ENCODE peak calls at places on chromosomes 5 and 9, in four cellular contexts. D is EH, S is NCI-H2029, H is EL. O is an unnamed sample.

GRCh38 chr5:6812800-6813731 is 99.8 kb downstream of the TENT4A start:
- DNase-seq in D (peak; percentile 11), S (peak; percentile 52), H (no peak), O (no peak)

GRCh38 chr5:134503088-134503936 is 22.2 kb upstream of the JADE2 start:
- DNase-seq in D (peak; percentile 98), S (peak; percentile 60), H (peak; percentile 99), O (peak; percentile 24)

GRCh38 chr9:21854594-21854993 is 52.2 kb downstream of the MTAP start:
- DNase-seq in D (peak; percentile 56), S (no peak), H (peak; percentile 67), O (no peak)

GRCh38 chr5:129460951-129461815 is 1.1 kb downstream of the ADAMTS19 start:
- DNase-seq in D (no peak), S (no peak), H (peak; percentile 12), O (peak; percentile 39)

GRCh38 chr5:12910611-12911010 is 1006.4 kb upstream of the CTNND2 start:
- DNase-seq in D (no peak), S (no peak), H (no peak), O (no peak)

GRCh38 chr5:96284727-96285389 is 148.2 kb downstream of the PCSK1 start:
- DNase-seq in D (no peak), S (no peak), H (no peak), O (no peak)

GRCh38 chr5:16140417-16140816 is 39.2 kb downstream of the MARCHF11 start:
- DNase-seq in D (no peak), S (no peak), H (peak; percentile 62), O (no peak)

GRCh38 chr9:72675586-72675985 is 154.2 kb downstream of the TMC1 start:
- DNase-seq in D (peak; percentile 62), S (no peak), H (peak; percentile 8), O (no peak)

GRCh38 chr9:20242767-20243166 is 379.5 kb downstream of the MLLT3 start:
- DNase-seq in D (no peak), S (no peak), H (no peak), O (no peak)

GRCh38 chr9:101119206-101119819 is 90.8 kb downstream of the PLPPR1 start:
- DNase-seq in D (peak; percentile 8), S (peak; percentile 66), H (peak; percentile 33), O (peak; percentile 60)

GRCh38 chr5:65840071-65840470 is 86.3 kb upstream of the ERBIN start:
- DNase-seq in D (no peak), S (no peak), H (no peak), O (no peak)

GRCh38 chr9:137485343-137486140 is 26.4 kb upstream of the NSMF start:
- DNase-seq in D (no peak), S (peak; percentile 73), H (no peak), O (peak; percentile 93)

GRCh38 chr9:90544488-90544887 is 98.1 kb downstream of the DIRAS2 start:
- DNase-seq in D (no peak), S (no peak), H (no peak), O (no peak)

GRCh38 chr9:75130621-75131020 is 42.3 kb downstream of the OSTF1 start:
- DNase-seq in D (peak; percentile 66), S (no peak), H (no peak), O (no peak)

GRCh38 chr5:143566139-143566538 is 162.7 kb upstream of the NR3C1 start:
- DNase-seq in D (no peak), S (no peak), H (no peak), O (no peak)

GRCh38 chr5:134174841-134175839 is 1.6 kb downstream of the SKP1 start:
- DNase-seq in D (peak; percentile 63), S (peak; percentile 12), H (peak; percentile 45), O (peak; percentile 43)

GRCh38 chr9:32350682-32351081 is 33.8 kb upstream of the ACO1 start:
- DNase-seq in D (peak; percentile 9), S (no peak), H (peak; percentile 11), O (peak; percentile 4)

GRCh38 chr9:117744856-117745389 is 40.7 kb downstream of the TLR4 start:
- DNase-seq in D (peak; percentile 29), S (no peak), H (peak; percentile 15), O (peak; percentile 75)

GRCh38 chr9:35271637-35272036 is 109.8 kb downstream of the UNC13B start:
- DNase-seq in D (no peak), S (no peak), H (no peak), O (no peak)

GRCh38 chr9:122961139-122961538 is 20.3 kb downstream of the RABGAP1 start:
- DNase-seq in D (no peak), S (no peak), H (no peak), O (no peak)

GRCh38 chr5:40832345-40832744 is 2.7 kb downstream of the RPL37 start:
- DNase-seq in D (no peak), S (no peak), H (peak; percentile 32), O (no peak)

GRCh38 chr9:122381206-122381950 is 10.6 kb downstream of the PTGS1 start:
- DNase-seq in D (no peak), S (no peak), H (no peak), O (no peak)

GRCh38 chr9:91857291-91857781 is 92.7 kb downstream of the ROR2 start:
- DNase-seq in D (no peak), S (no peak), H (no peak), O (no peak)

GRCh38 chr5:76473676-76474075 is 70.6 kb downstream of the IQGAP2 start:
- DNase-seq in D (no peak), S (no peak), H (no peak), O (no peak)

GRCh38 chr5:31182146-31182545 is 11.3 kb upstream of the CDH6 start:
- DNase-seq in D (no peak), S (no peak), H (no peak), O (no peak)

GRCh38 chr5:160158087-160158486 is 38.8 kb upstream of the PWWP2A start:
- DNase-seq in D (no peak), S (no peak), H (no peak), O (no peak)

GRCh38 chr5:32362527-32362926 is 49.8 kb upstream of the MTMR12 start:
- DNase-seq in D (no peak), S (no peak), H (no peak), O (no peak)

GRCh38 chr9:84315278-84315877 is 25.2 kb downstream of the SLC28A3 start:
- DNase-seq in D (peak; percentile 65), S (peak; percentile 54), H (peak; percentile 66), O (peak; percentile 37)

GRCh38 chr9:72346333-72346732 is 18.7 kb downstream of the ZFAND5 start:
- DNase-seq in D (no peak), S (no peak), H (no peak), O (no peak)

GRCh38 chr5:111366388-111366787 is 142.2 kb downstream of the CAMK4 start:
- DNase-seq in D (no peak), S (no peak), H (no peak), O (no peak)

GRCh38 chr5:82334856-82335255 is 56.7 kb upstream of the RPS23 start:
- DNase-seq in D (peak; percentile 98), S (no peak), H (peak; percentile 69), O (no peak)

GRCh38 chr5:145237843-145238242 is 597.3 kb downstream of the PRELID2 start:
- DNase-seq in D (peak; percentile 34), S (peak; percentile 63), H (peak; percentile 72), O (peak; percentile 42)

GRCh38 chr9:91915524-91916266 is 34.3 kb downstream of the ROR2 start:
- DNase-seq in D (no peak), S (no peak), H (no peak), O (no peak)

GRCh38 chr5:20340123-20340522 is 352.1 kb upstream of the CDH18 start:
- DNase-seq in D (no peak), S (no peak), H (no peak), O (no peak)

GRCh38 chr5:160330212-160330611 is 17.8 kb upstream of the CCNJL start:
- DNase-seq in D (no peak), S (no peak), H (no peak), O (no peak)

GRCh38 chr5:5638193-5638592 is 215.7 kb downstream of the ICE1 start:
- DNase-seq in D (no peak), S (no peak), H (no peak), O (no peak)